ENCODE peak calls at places on chromosomes 5 and 9, in six cellular contexts. F is activated CD4-positive, alpha-beta memory T cell treated with anti-CD3 and anti-CD28 coated beads for 36 hours; O is HL-60; A is activated naive CD8-positive, alpha-beta T cell treated with anti-CD3 and anti-CD28 coated beads, Interleukin-2, amount 10 ng/mL, durations not matched to agents 7 days and 5 days; S is stimulated activated effector memory CD8-positive, alpha-beta T cell treated with anti-CD3 and anti-CD28 coated beads, Interleukin-12 subunit alpha, Interleukin-12 subunit beta, amount 100 ng/mL, for 72 hours; X is NCI-H345. I is an unnamed sample.
A peak's percentile ranks its signal among the peaks of the same experiment; 100 is the strongest.

GRCh38 chr9:95896580-95896979 is 21.1 kb downstream of the ERCC6L2 start:
- DNase-seq in F (no peak), O (no peak), A (no peak), S (no peak), X (no peak), I (no peak)

GRCh38 chr5:15799612-15800011 is 299.6 kb downstream of the FBXL7 start:
- DNase-seq in F (no peak), O (no peak), A (no peak), S (no peak), X (no peak), I (no peak)

GRCh38 chr5:170638051-170638450 is 134.2 kb downstream of the KCNIP1 start:
- DNase-seq in F (peak; percentile 7), O (no peak), A (no peak), S (no peak), X (no peak), I (no peak)

GRCh38 chr9:17025281-17025680 is 109.6 kb upstream of the CNTLN start:
- DNase-seq in F (no peak), O (no peak), A (no peak), S (no peak), X (no peak), I (no peak)

GRCh38 chr9:93064392-93065124 is 6.1 kb downstream of the SUSD3 start:
- DNase-seq in F (peak; percentile 95), O (peak; percentile 99), A (peak; percentile 82), S (peak; percentile 91), X (no peak), I (peak; percentile 32)

GRCh38 chr5:158970569-158971014 is 129.1 kb downstream of the EBF1 start:
- DNase-seq in F (no peak), O (no peak), A (no peak), S (no peak), X (no peak), I (no peak)

GRCh38 chr5:34008721-34009120 is 871 bp upstream of the AMACR start:
- DNase-seq in F (no peak), O (no peak), A (no peak), S (no peak), X (no peak), I (no peak)

GRCh38 chr5:78903936-78904335 is 81.2 kb downstream of the ARSB start:
- DNase-seq in F (no peak), O (no peak), A (no peak), S (no peak), X (no peak), I (no peak)

GRCh38 chr5:100505984-100506670 is 29.0 kb upstream of the FAM174A start:
- DNase-seq in F (no peak), O (no peak), A (no peak), S (no peak), X (no peak), I (no peak)

I was measured in DMS153.